ENCODE peak calls at places on chromosomes 11 and 22, in nine cellular contexts. O is naive thymus-derived CD8-positive, alpha-beta T cell; E is glomerular endothelial cell; B is lower leg skin; R is GM10248; H is CD4-positive, alpha-beta T cell; W is NCI-H1092; G is fibroblast of the conjunctiva; T is dermis blood vessel endothelial cell. X is an unnamed sample.

GRCh38 chr11:20022363-20023081 is 137.8 kb downstream of the DBX1 start:
- DNase-seq in O (no peak), E (peak; percentile 73), B (no peak), R (no peak), H (no peak), W (no peak), G (no peak), T (peak; percentile 78), X (no peak)

GRCh38 chr11:46664612-46665011 is 35.8 kb downstream of the ARHGAP1 start:
- DNase-seq in O (no peak), E (no peak), B (no peak), R (no peak), H (no peak), W (no peak), G (no peak), T (no peak), X (no peak)

GRCh38 chr11:19344661-19345518 is 104.1 kb upstream of the E2F8 start:
- DNase-seq in O (no peak), E (no peak), B (no peak), R (peak; percentile 57), H (no peak), W (peak; percentile 39), G (no peak), T (peak; percentile 64), X (no peak)

GRCh38 chr11:99069831-99070444 is 49.2 kb downstream of the CNTN5 start:
- DNase-seq in O (no peak), E (no peak), B (no peak), R (no peak), H (no peak), W (peak; percentile 15), G (no peak), T (no peak), X (no peak)

GRCh38 chr11:63769044-63769718 is 606 bp upstream of the ZFTA start:
- DNase-seq in O (no peak), E (no peak), B (no peak), R (peak; percentile 69), H (peak; percentile 27), W (no peak), G (no peak), T (peak; percentile 50), X (no peak)

GRCh38 chr22:38745676-38746460 is 9.9 kb downstream of the SUN2 start:
- DNase-seq in O (no peak), E (no peak), B (no peak), R (no peak), H (no peak), W (no peak), G (no peak), T (no peak), X (no peak)

GRCh38 chr11:128886401-128887119 is 4.6 kb upstream of the KCNJ5 start:
- DNase-seq in O (no peak), E (no peak), B (no peak), R (no peak), H (no peak), W (no peak), G (no peak), T (peak; percentile 49), X (no peak)

GRCh38 chr11:71542856-71543743 is 5.1 kb upstream of the KRTAP5-9 start:
- DNase-seq in O (no peak), E (no peak), B (no peak), R (no peak), H (no peak), W (no peak), G (no peak), T (no peak), X (no peak)

GRCh38 chr11:64643258-64643881 is 52.4 kb downstream of the SLC22A12 start:
- DNase-seq in O (no peak), E (no peak), B (no peak), R (no peak), H (no peak), W (peak; percentile 42), G (no peak), T (no peak), X (no peak)

GRCh38 chr11:19633276-19633675 is 79.4 kb upstream of the NAV2 start:
- DNase-seq in O (no peak), E (no peak), B (peak; percentile 87), R (no peak), H (no peak), W (peak; percentile 37), G (no peak), T (no peak), X (no peak)

X was measured in AG04449.